ENCODE peak calls at places on chromosomes 12 and 14, in five cellular contexts. One of them, this sample, is unnamed.

GRCh38 chr14:75341639-75342038 is 63.0 kb downstream of the FOS start:
- DNase-seq in activated T-helper 1 cell treated with anti-CD3 and anti-CD28 coated beads, Interleukin-2, amount 50 U/mL, for 16 hours: no peak
- DNase-seq in substantia nigra: no peak
- DNase-seq in activated CD4-positive, alpha-beta T cell treated with anti-CD3 and anti-CD28 coated beads, Interleukin-2, amount 50 U/mL, for 1 hour: no peak
- DNase-seq in posterior cingulate gyrus: no peak
- DNase-seq in this sample: no peak

GRCh38 chr12:31853977-31854376 is 105.2 kb upstream of the RESF1 start:
- DNase-seq in activated T-helper 1 cell treated with anti-CD3 and anti-CD28 coated beads, Interleukin-2, amount 50 U/mL, for 16 hours: no peak
- DNase-seq in substantia nigra: no peak
- DNase-seq in activated CD4-positive, alpha-beta T cell treated with anti-CD3 and anti-CD28 coated beads, Interleukin-2, amount 50 U/mL, for 1 hour: no peak
- DNase-seq in posterior cingulate gyrus: no peak
- DNase-seq in this sample: no peak

GRCh38 chr12:124188561-124189405 is 106.1 kb upstream of the RFLNA start:
- DNase-seq in activated T-helper 1 cell treated with anti-CD3 and anti-CD28 coated beads, Interleukin-2, amount 50 U/mL, for 16 hours: no peak
- DNase-seq in substantia nigra: no peak
- DNase-seq in activated CD4-positive, alpha-beta T cell treated with anti-CD3 and anti-CD28 coated beads, Interleukin-2, amount 50 U/mL, for 1 hour: no peak
- DNase-seq in posterior cingulate gyrus: no peak
- DNase-seq in this sample: no peak

GRCh38 chr14:104352493-104353220 is 214.3 kb downstream of the KIF26A start:
- DNase-seq in activated T-helper 1 cell treated with anti-CD3 and anti-CD28 coated beads, Interleukin-2, amount 50 U/mL, for 16 hours: no peak
- DNase-seq in substantia nigra: no peak
- DNase-seq in activated CD4-positive, alpha-beta T cell treated with anti-CD3 and anti-CD28 coated beads, Interleukin-2, amount 50 U/mL, for 1 hour: no peak
- DNase-seq in posterior cingulate gyrus: peak; percentile 63
- DNase-seq in this sample: no peak

GRCh38 chr14:59787045-59787674 is 83.4 kb downstream of the RTN1 start:
- DNase-seq in activated T-helper 1 cell treated with anti-CD3 and anti-CD28 coated beads, Interleukin-2, amount 50 U/mL, for 16 hours: no peak
- DNase-seq in substantia nigra: no peak
- DNase-seq in activated CD4-positive, alpha-beta T cell treated with anti-CD3 and anti-CD28 coated beads, Interleukin-2, amount 50 U/mL, for 1 hour: no peak
- DNase-seq in posterior cingulate gyrus: no peak
- DNase-seq in this sample: no peak

GRCh38 chr14:38528582-38528981 is 272.7 kb upstream of the CLEC14A start:
- DNase-seq in activated T-helper 1 cell treated with anti-CD3 and anti-CD28 coated beads, Interleukin-2, amount 50 U/mL, for 16 hours: no peak
- DNase-seq in substantia nigra: no peak
- DNase-seq in activated CD4-positive, alpha-beta T cell treated with anti-CD3 and anti-CD28 coated beads, Interleukin-2, amount 50 U/mL, for 1 hour: no peak
- DNase-seq in posterior cingulate gyrus: no peak
- DNase-seq in this sample: no peak

GRCh38 chr14:72714094-72714493 is 179.8 kb downstream of the DPF3 start:
- DNase-seq in activated T-helper 1 cell treated with anti-CD3 and anti-CD28 coated beads, Interleukin-2, amount 50 U/mL, for 16 hours: no peak
- DNase-seq in substantia nigra: no peak
- DNase-seq in activated CD4-positive, alpha-beta T cell treated with anti-CD3 and anti-CD28 coated beads, Interleukin-2, amount 50 U/mL, for 1 hour: no peak
- DNase-seq in posterior cingulate gyrus: peak; percentile 71
- DNase-seq in this sample: no peak

GRCh38 chr14:94971750-94972149 is 185.6 kb downstream of the DICER1 start:
- DNase-seq in activated T-helper 1 cell treated with anti-CD3 and anti-CD28 coated beads, Interleukin-2, amount 50 U/mL, for 16 hours: no peak
- DNase-seq in substantia nigra: no peak
- DNase-seq in activated CD4-positive, alpha-beta T cell treated with anti-CD3 and anti-CD28 coated beads, Interleukin-2, amount 50 U/mL, for 1 hour: no peak
- DNase-seq in posterior cingulate gyrus: no peak
- DNase-seq in this sample: no peak

GRCh38 chr12:120096671-120097202 is 19.8 kb downstream of the RAB35 start:
- DNase-seq in activated T-helper 1 cell treated with anti-CD3 and anti-CD28 coated beads, Interleukin-2, amount 50 U/mL, for 16 hours: no peak
- DNase-seq in substantia nigra: no peak
- DNase-seq in activated CD4-positive, alpha-beta T cell treated with anti-CD3 and anti-CD28 coated beads, Interleukin-2, amount 50 U/mL, for 1 hour: no peak
- DNase-seq in posterior cingulate gyrus: no peak
- DNase-seq in this sample: no peak

GRCh38 chr12:116996648-116997047 is 85.9 kb downstream of the FBXW8 start:
- DNase-seq in activated T-helper 1 cell treated with anti-CD3 and anti-CD28 coated beads, Interleukin-2, amount 50 U/mL, for 16 hours: no peak
- DNase-seq in substantia nigra: no peak
- DNase-seq in activated CD4-positive, alpha-beta T cell treated with anti-CD3 and anti-CD28 coated beads, Interleukin-2, amount 50 U/mL, for 1 hour: no peak
- DNase-seq in posterior cingulate gyrus: no peak
- DNase-seq in this sample: no peak

GRCh38 chr14:68392393-68393085 is 400.3 kb downstream of the ZFP36L1 start:
- DNase-seq in activated T-helper 1 cell treated with anti-CD3 and anti-CD28 coated beads, Interleukin-2, amount 50 U/mL, for 16 hours: no peak
- DNase-seq in substantia nigra: no peak
- DNase-seq in activated CD4-positive, alpha-beta T cell treated with anti-CD3 and anti-CD28 coated beads, Interleukin-2, amount 50 U/mL, for 1 hour: no peak
- DNase-seq in posterior cingulate gyrus: peak; percentile 87
- DNase-seq in this sample: no peak

GRCh38 chr14:75426332-75427125 is 1.3 kb upstream of the JDP2 start:
- DNase-seq in activated T-helper 1 cell treated with anti-CD3 and anti-CD28 coated beads, Interleukin-2, amount 50 U/mL, for 16 hours: no peak
- DNase-seq in substantia nigra: no peak
- DNase-seq in activated CD4-positive, alpha-beta T cell treated with anti-CD3 and anti-CD28 coated beads, Interleukin-2, amount 50 U/mL, for 1 hour: no peak
- DNase-seq in posterior cingulate gyrus: no peak
- DNase-seq in this sample: no peak

GRCh38 chr12:132078190-132078589 is 65.9 kb downstream of the DDX51 start:
- DNase-seq in activated T-helper 1 cell treated with anti-CD3 and anti-CD28 coated beads, Interleukin-2, amount 50 U/mL, for 16 hours: no peak
- DNase-seq in substantia nigra: no peak
- DNase-seq in activated CD4-positive, alpha-beta T cell treated with anti-CD3 and anti-CD28 coated beads, Interleukin-2, amount 50 U/mL, for 1 hour: no peak
- DNase-seq in posterior cingulate gyrus: no peak
- DNase-seq in this sample: peak; percentile 52

GRCh38 chr12:66131067-66131688 is 628 bp upstream of the LLPH start:
- DNase-seq in activated T-helper 1 cell treated with anti-CD3 and anti-CD28 coated beads, Interleukin-2, amount 50 U/mL, for 16 hours: no peak
- DNase-seq in substantia nigra: no peak
- DNase-seq in activated CD4-positive, alpha-beta T cell treated with anti-CD3 and anti-CD28 coated beads, Interleukin-2, amount 50 U/mL, for 1 hour: no peak
- DNase-seq in posterior cingulate gyrus: no peak
- DNase-seq in this sample: no peak

GRCh38 chr12:128111333-128111732 is 155.6 kb upstream of the TMEM132C start:
- DNase-seq in activated T-helper 1 cell treated with anti-CD3 and anti-CD28 coated beads, Interleukin-2, amount 50 U/mL, for 16 hours: no peak
- DNase-seq in substantia nigra: no peak
- DNase-seq in activated CD4-positive, alpha-beta T cell treated with anti-CD3 and anti-CD28 coated beads, Interleukin-2, amount 50 U/mL, for 1 hour: no peak
- DNase-seq in posterior cingulate gyrus: no peak
- DNase-seq in this sample: no peak

GRCh38 chr12:98533723-98534251 is 18.4 kb downstream of the TMPO start:
- DNase-seq in activated T-helper 1 cell treated with anti-CD3 and anti-CD28 coated beads, Interleukin-2, amount 50 U/mL, for 16 hours: no peak
- DNase-seq in substantia nigra: no peak
- DNase-seq in activated CD4-positive, alpha-beta T cell treated with anti-CD3 and anti-CD28 coated beads, Interleukin-2, amount 50 U/mL, for 1 hour: no peak
- DNase-seq in posterior cingulate gyrus: no peak
- DNase-seq in this sample: no peak

GRCh38 chr12:59615392-59616165 is 19.8 kb downstream of the SLC16A7 start:
- DNase-seq in activated T-helper 1 cell treated with anti-CD3 and anti-CD28 coated beads, Interleukin-2, amount 50 U/mL, for 16 hours: no peak
- DNase-seq in substantia nigra: no peak
- DNase-seq in activated CD4-positive, alpha-beta T cell treated with anti-CD3 and anti-CD28 coated beads, Interleukin-2, amount 50 U/mL, for 1 hour: no peak
- DNase-seq in posterior cingulate gyrus: no peak
- DNase-seq in this sample: no peak

GRCh38 chr12:1162083-1162760 is 171.2 kb downstream of the ERC1 start:
- DNase-seq in activated T-helper 1 cell treated with anti-CD3 and anti-CD28 coated beads, Interleukin-2, amount 50 U/mL, for 16 hours: no peak
- DNase-seq in substantia nigra: no peak
- DNase-seq in activated CD4-positive, alpha-beta T cell treated with anti-CD3 and anti-CD28 coated beads, Interleukin-2, amount 50 U/mL, for 1 hour: no peak
- DNase-seq in posterior cingulate gyrus: no peak
- DNase-seq in this sample: no peak

GRCh38 chr12:124345795-124346194 is 50.9 kb downstream of the RFLNA start:
- DNase-seq in activated T-helper 1 cell treated with anti-CD3 and anti-CD28 coated beads, Interleukin-2, amount 50 U/mL, for 16 hours: no peak
- DNase-seq in substantia nigra: no peak
- DNase-seq in activated CD4-positive, alpha-beta T cell treated with anti-CD3 and anti-CD28 coated beads, Interleukin-2, amount 50 U/mL, for 1 hour: no peak
- DNase-seq in posterior cingulate gyrus: no peak
- DNase-seq in this sample: no peak

GRCh38 chr14:23174266-23174665 is 9.2 kb downstream of the SLC7A8 start:
- DNase-seq in activated T-helper 1 cell treated with anti-CD3 and anti-CD28 coated beads, Interleukin-2, amount 50 U/mL, for 16 hours: no peak
- DNase-seq in substantia nigra: no peak
- DNase-seq in activated CD4-positive, alpha-beta T cell treated with anti-CD3 and anti-CD28 coated beads, Interleukin-2, amount 50 U/mL, for 1 hour: no peak
- DNase-seq in posterior cingulate gyrus: no peak
- DNase-seq in this sample: no peak

GRCh38 chr12:92042791-92043531 is 102.7 kb downstream of the BTG1 start:
- DNase-seq in activated T-helper 1 cell treated with anti-CD3 and anti-CD28 coated beads, Interleukin-2, amount 50 U/mL, for 16 hours: no peak
- DNase-seq in substantia nigra: no peak
- DNase-seq in activated CD4-positive, alpha-beta T cell treated with anti-CD3 and anti-CD28 coated beads, Interleukin-2, amount 50 U/mL, for 1 hour: no peak
- DNase-seq in posterior cingulate gyrus: no peak
- DNase-seq in this sample: peak; percentile 9

GRCh38 chr12:25058619-25059018 is 109.7 kb upstream of the BCAT1 start:
- DNase-seq in activated T-helper 1 cell treated with anti-CD3 and anti-CD28 coated beads, Interleukin-2, amount 50 U/mL, for 16 hours: no peak
- DNase-seq in substantia nigra: no peak
- DNase-seq in activated CD4-positive, alpha-beta T cell treated with anti-CD3 and anti-CD28 coated beads, Interleukin-2, amount 50 U/mL, for 1 hour: no peak
- DNase-seq in posterior cingulate gyrus: no peak
- DNase-seq in this sample: no peak

GRCh38 chr12:52710744-52711143 is 7.4 kb upstream of the KRT77 start:
- DNase-seq in activated T-helper 1 cell treated with anti-CD3 and anti-CD28 coated beads, Interleukin-2, amount 50 U/mL, for 16 hours: no peak
- DNase-seq in substantia nigra: no peak
- DNase-seq in activated CD4-positive, alpha-beta T cell treated with anti-CD3 and anti-CD28 coated beads, Interleukin-2, amount 50 U/mL, for 1 hour: no peak
- DNase-seq in posterior cingulate gyrus: no peak
- DNase-seq in this sample: no peak

GRCh38 chr12:6362383-6362782 is 13.0 kb downstream of the SCNN1A start:
- DNase-seq in activated T-helper 1 cell treated with anti-CD3 and anti-CD28 coated beads, Interleukin-2, amount 50 U/mL, for 16 hours: no peak
- DNase-seq in substantia nigra: no peak
- DNase-seq in activated CD4-positive, alpha-beta T cell treated with anti-CD3 and anti-CD28 coated beads, Interleukin-2, amount 50 U/mL, for 1 hour: no peak
- DNase-seq in posterior cingulate gyrus: no peak
- DNase-seq in this sample: peak; percentile 59

GRCh38 chr14:103179078-103179477 is 55.8 kb downstream of the TNFAIP2 start:
- DNase-seq in activated T-helper 1 cell treated with anti-CD3 and anti-CD28 coated beads, Interleukin-2, amount 50 U/mL, for 16 hours: no peak
- DNase-seq in substantia nigra: no peak
- DNase-seq in activated CD4-positive, alpha-beta T cell treated with anti-CD3 and anti-CD28 coated beads, Interleukin-2, amount 50 U/mL, for 1 hour: no peak
- DNase-seq in posterior cingulate gyrus: no peak
- DNase-seq in this sample: no peak

GRCh38 chr14:103849151-103850013 is 2.0 kb upstream of the PPP1R13B start:
- DNase-seq in activated T-helper 1 cell treated with anti-CD3 and anti-CD28 coated beads, Interleukin-2, amount 50 U/mL, for 16 hours: no peak
- DNase-seq in substantia nigra: no peak
- DNase-seq in activated CD4-positive, alpha-beta T cell treated with anti-CD3 and anti-CD28 coated beads, Interleukin-2, amount 50 U/mL, for 1 hour: no peak
- DNase-seq in posterior cingulate gyrus: no peak
- DNase-seq in this sample: no peak

GRCh38 chr14:76919811-76920571 is 93.8 kb downstream of the LRRC74A start:
- DNase-seq in activated T-helper 1 cell treated with anti-CD3 and anti-CD28 coated beads, Interleukin-2, amount 50 U/mL, for 16 hours: no peak
- DNase-seq in substantia nigra: no peak
- DNase-seq in activated CD4-positive, alpha-beta T cell treated with anti-CD3 and anti-CD28 coated beads, Interleukin-2, amount 50 U/mL, for 1 hour: peak; percentile 16
- DNase-seq in posterior cingulate gyrus: peak; percentile 92
- DNase-seq in this sample: peak; percentile 62

GRCh38 chr14:58066115-58066514 is 85.9 kb downstream of the ARMH4 start:
- DNase-seq in activated T-helper 1 cell treated with anti-CD3 and anti-CD28 coated beads, Interleukin-2, amount 50 U/mL, for 16 hours: no peak
- DNase-seq in substantia nigra: no peak
- DNase-seq in activated CD4-positive, alpha-beta T cell treated with anti-CD3 and anti-CD28 coated beads, Interleukin-2, amount 50 U/mL, for 1 hour: no peak
- DNase-seq in posterior cingulate gyrus: no peak
- DNase-seq in this sample: no peak

GRCh38 chr12:83378186-83378727 is 691.6 kb downstream of the TMTC2 start:
- DNase-seq in activated T-helper 1 cell treated with anti-CD3 and anti-CD28 coated beads, Interleukin-2, amount 50 U/mL, for 16 hours: no peak
- DNase-seq in substantia nigra: no peak
- DNase-seq in activated CD4-positive, alpha-beta T cell treated with anti-CD3 and anti-CD28 coated beads, Interleukin-2, amount 50 U/mL, for 1 hour: no peak
- DNase-seq in posterior cingulate gyrus: peak; percentile 25
- DNase-seq in this sample: no peak

GRCh38 chr12:70121562-70121961 is 121.7 kb upstream of the CNOT2 start:
- DNase-seq in activated T-helper 1 cell treated with anti-CD3 and anti-CD28 coated beads, Interleukin-2, amount 50 U/mL, for 16 hours: no peak
- DNase-seq in substantia nigra: no peak
- DNase-seq in activated CD4-positive, alpha-beta T cell treated with anti-CD3 and anti-CD28 coated beads, Interleukin-2, amount 50 U/mL, for 1 hour: no peak
- DNase-seq in posterior cingulate gyrus: no peak
- DNase-seq in this sample: no peak